ENCODE peak calls at places on chromosomes 13 and 19, in four cellular contexts. M is HepG2, W is GM12878, C is K562. I is an unnamed sample.

GRCh38 chr13:35164324-35164932 is 222.4 kb downstream of the NBEA start:
- DNase-seq in M (peak), W (peak), C (peak), I (peak)

GRCh38 chr13:21522130-21522529 is 63.0 kb upstream of the ZDHHC20 start:
- DNase-seq in M (no peak), W (no peak), C (no peak), I (no peak)

GRCh38 chr13:21338651-21339278 is 120.3 kb downstream of the ZDHHC20 start:
- DNase-seq in M (no peak), W (no peak), C (no peak), I (no peak)

GRCh38 chr13:26957163-26957562 is 196.6 kb upstream of the GPR12 start:
- DNase-seq in M (no peak), W (no peak), C (no peak), I (no peak)

GRCh38 chr19:49534632-49535385 is 7.0 kb downstream of the RCN3 start:
- DNase-seq in M (no peak), W (no peak), C (peak), I (no peak)

GRCh38 chr19:48190288-48191284 is 20.1 kb downstream of the ZSWIM9 start:
- DNase-seq in M (peak), W (no peak), C (peak), I (no peak)

GRCh38 chr13:24910502-24911134 is 146.6 kb downstream of the RNF17 start:
- DNase-seq in M (no peak), W (no peak), C (no peak), I (no peak)

GRCh38 chr19:38394488-38394887 is 6.0 kb downstream of the SPRED3 start:
- DNase-seq in M (peak), W (no peak), C (no peak), I (no peak)

GRCh38 chr19:41866284-41866683 is 6.2 kb downstream of the RPS19 start:
- DNase-seq in M (no peak), W (no peak), C (no peak), I (peak)

GRCh38 chr19:42246143-42246868 is 3.9 kb upstream of the GSK3A start:
- DNase-seq in M (no peak), W (no peak), C (peak), I (peak)

GRCh38 chr13:50414640-50415039 is 399.4 kb downstream of the KCNRG start:
- DNase-seq in M (no peak), W (no peak), C (no peak), I (no peak)

GRCh38 chr19:2045501-2046045 is 5.5 kb downstream of the MKNK2 start:
- DNase-seq in M (no peak), W (no peak), C (peak), I (no peak)

GRCh38 chr19:40305403-40305802 is 20.3 kb upstream of the AKT2 start:
- DNase-seq in M (peak), W (peak), C (peak), I (peak)

GRCh38 chr13:31199849-31200635 is at the start of gene B3GLCT:
- DNase-seq in M (peak), W (no peak), C (peak), I (peak)

GRCh38 chr19:38458991-38459390 is 25.5 kb downstream of the RYR1 start:
- DNase-seq in M (no peak), W (no peak), C (no peak), I (no peak)

GRCh38 chr19:9958451-9958850 is 22.1 kb upstream of the OLFM2 start:
- DNase-seq in M (no peak), W (no peak), C (no peak), I (no peak)

GRCh38 chr19:5803752-5804515 is 933 bp upstream of the NRTN start:
- DNase-seq in M (peak), W (peak), C (peak), I (peak)

GRCh38 chr13:113005076-113005865 is 36.3 kb downstream of the MCF2L start:
- DNase-seq in M (no peak), W (no peak), C (no peak), I (no peak)

GRCh38 chr19:39390460-39390758 is 497 bp downstream of the PAF1 start:
- DNase-seq in M (no peak), W (no peak), C (no peak), I (no peak)

GRCh38 chr13:113586661-113587479 is 2.3 kb downstream of the TFDP1 start:
- DNase-seq in M (no peak), W (no peak), C (no peak), I (no peak)

GRCh38 chr19:41548047-41548446 is 27.9 kb upstream of the CEACAM21 start:
- DNase-seq in M (no peak), W (no peak), C (no peak), I (no peak)

GRCh38 chr13:39311619-39312018 is 273.4 kb downstream of the NHLRC3 start:
- DNase-seq in M (no peak), W (no peak), C (no peak), I (no peak)

DNA sequence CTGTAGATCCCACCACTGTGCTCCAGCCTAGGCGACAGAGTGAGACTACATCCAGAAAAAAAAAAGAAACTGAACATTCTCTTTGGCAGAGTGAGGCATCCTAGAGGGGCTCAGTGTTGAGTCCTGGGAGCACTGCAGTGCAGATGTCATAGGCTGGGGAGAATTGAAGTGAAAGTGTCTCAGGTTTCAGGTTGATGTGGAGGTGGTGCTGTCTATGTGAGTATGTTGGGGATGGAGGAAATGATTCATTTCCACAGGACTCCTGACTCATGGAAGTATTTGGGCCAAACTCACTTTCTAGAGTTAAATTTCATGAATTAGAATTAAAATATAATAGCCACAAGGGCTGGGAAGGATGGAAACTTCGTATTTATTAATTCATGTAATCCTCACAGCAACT is 134.4 kb upstream of the TSC22D1 start:
- DNase-seq in M (no peak), W (peak), C (no peak), I (no peak)
- TF ChIP-seq NFIC in M (no peak), W (peak), C (no peak), I (peak)

GRCh38 chr19:20661150-20661819 is at the start of gene ZNF626:
- DNase-seq in M (peak), W (no peak), C (peak), I (peak)
- TF ChIP-seq POLR2AphosphoS5 in M (peak), W (peak), C (peak), I (peak)

GRCh38 chr19:50794778-50795664 is 4.8 kb downstream of the ACP4 start:
- DNase-seq in M (no peak), W (no peak), C (peak), I (peak)
- TF ChIP-seq NFIC in M (no peak), W (peak), C (peak), I (no peak)

GRCh38 chr19:58513694-58514563 is 2.1 kb upstream of the SLC27A5 start:
- DNase-seq in M (peak), W (peak), C (peak), I (peak)
- TF ChIP-seq POLR2AphosphoS5 in M (peak), W (peak), C (no peak), I (peak)

GRCh38 chr19:30312582-30313352 is 59.4 kb upstream of the ZNF536 start:
- DNase-seq in M (no peak), W (no peak), C (peak), I (no peak)
- TF ChIP-seq NFIC in M (no peak), W (no peak), C (no peak), I (no peak)